ENCODE peak calls at places on chromosomes 7 and 10, in six cellular contexts. Q is GM12891; I is GM18507; Y is cerebellum; T is GM06990; A is CD8-positive, alpha-beta T cell. B is an unnamed sample.
A peak's percentile ranks its signal among the peaks of the same experiment; 100 is the strongest.

GRCh38 chr7:80182630-80183276 is 48.1 kb downstream of the GNAI1 start:
- DNase-seq in Q (no peak), I (no peak), Y (no peak), T (no peak), A (no peak), B (no peak)

GRCh38 chr7:36283711-36284130 is 105.9 kb upstream of the ANLN start:
- DNase-seq in Q (peak; percentile 34), I (no peak), Y (no peak), T (peak; percentile 37), A (no peak), B (peak; percentile 41)

GRCh38 chr10:22022257-22023051 is 18.9 kb upstream of the DNAJC1 start:
- DNase-seq in Q (no peak), I (no peak), Y (no peak), T (no peak), A (peak; percentile 40), B (no peak)

GRCh38 chr7:35727571-35727970 is 32.6 kb upstream of the HERPUD2 start:
- DNase-seq in Q (no peak), I (no peak), Y (no peak), T (peak; percentile 59), A (no peak), B (no peak)

GRCh38 chr7:112022128-112022527 is 184.1 kb downstream of the DOCK4 start:
- DNase-seq in Q (no peak), I (no peak), Y (no peak), T (no peak), A (no peak), B (no peak)

GRCh38 chr10:61621538-61622150 is 41.1 kb upstream of the CABCOCO1 start:
- DNase-seq in Q (no peak), I (no peak), Y (no peak), T (no peak), A (no peak), B (no peak)

GRCh38 chr10:88545359-88545758 is 37.8 kb downstream of the RNLS start:
- DNase-seq in Q (no peak), I (no peak), Y (no peak), T (no peak), A (no peak), B (no peak)

GRCh38 chr10:21372651-21373410 is 152.7 kb downstream of the SKIDA1 start:
- DNase-seq in Q (peak; percentile 23), I (peak; percentile 32), Y (no peak), T (peak; percentile 47), A (peak; percentile 16), B (no peak)

GRCh38 chr10:113463777-113464176 is 89.1 kb upstream of the HABP2 start:
- DNase-seq in Q (no peak), I (no peak), Y (no peak), T (no peak), A (no peak), B (no peak)

GRCh38 chr10:34298371-34298818 is 516.7 kb downstream of the PARD3 start:
- DNase-seq in Q (no peak), I (no peak), Y (no peak), T (no peak), A (no peak), B (no peak)